ENCODE peak calls at places on chromosomes 16 and 17, in five cellular contexts. J is activated T-cell treated with anti-CD3 and anti-CD28 coated beads, Interleukin-2, amount 50 U/mL, for 4 hours; S is mucosa of descending colon; Q is thyroid gland; O is NCI-H1048. U is an unnamed sample.

GRCh38 chr16:12208341-12209035 is 232.0 kb downstream of the SNX29 start:
- DNase-seq in J (no peak), S (no peak), Q (no peak), O (no peak), U (no peak)

GRCh38 chr16:66520406-66521194 is 29.3 kb downstream of the TK2 start:
- DNase-seq in J (no peak), S (no peak), Q (no peak), O (no peak), U (no peak)

GRCh38 chr16:3952342-3953131 is 72.0 kb upstream of the CREBBP start:
- DNase-seq in J (no peak), S (peak), Q (peak), O (no peak), U (no peak)

GRCh38 chr16:2811703-2812471 is 5.2 kb upstream of the PRSS21 start:
- DNase-seq in J (no peak), S (no peak), Q (no peak), O (no peak), U (no peak)

GRCh38 chr17:16003841-16004240 is 4.2 kb downstream of the TTC19 start:
- DNase-seq in J (no peak), S (no peak), Q (no peak), O (no peak), U (no peak)

GRCh38 chr17:78129385-78130079 is 977 bp upstream of the TMC6 start:
- DNase-seq in J (no peak), S (peak), Q (no peak), O (no peak), U (no peak)

GRCh38 chr17:17104494-17104893 is 62.2 kb downstream of the MPRIP start:
- DNase-seq in J (no peak), S (no peak), Q (peak), O (no peak), U (no peak)

GRCh38 chr17:75411328-75412067 is 6.0 kb upstream of the GRB2 start:
- DNase-seq in J (no peak), S (no peak), Q (no peak), O (no peak), U (no peak)

GRCh38 chr16:22315979-22316378 is 18.8 kb downstream of the POLR3E start:
- DNase-seq in J (no peak), S (no peak), Q (no peak), O (no peak), U (no peak)

GRCh38 chr16:58306327-58306726 is 11.5 kb upstream of the PRSS54 start:
- DNase-seq in J (peak), S (no peak), Q (peak), O (no peak), U (no peak)

GRCh38 chr16:88737298-88738166 is 31.2 kb downstream of the CTU2 start:
- DNase-seq in J (peak), S (peak), Q (peak), O (no peak), U (no peak)

GRCh38 chr16:56269276-56269675 is 78.0 kb downstream of the GNAO1 start:
- DNase-seq in J (no peak), S (no peak), Q (no peak), O (no peak), U (no peak)

GRCh38 chr17:42518046-42518754 is 17.8 kb upstream of the NAGLU start:
- DNase-seq in J (no peak), S (peak), Q (peak), O (no peak), U (no peak)

GRCh38 chr17:69477204-69477899 is 62.9 kb downstream of the MAP2K6 start:
- DNase-seq in J (no peak), S (no peak), Q (no peak), O (no peak), U (no peak)

GRCh38 chr17:44362964-44363612 is 565 bp downstream of the FAM171A2 start:
- DNase-seq in J (no peak), S (no peak), Q (no peak), O (no peak), U (no peak)

GRCh38 chr16:56451753-56452689 is 667 bp downstream of the OGFOD1 start:
- DNase-seq in J (no peak), S (peak), Q (peak), O (no peak), U (no peak)

GRCh38 chr16:89193021-89193575 is 7.2 kb downstream of the SLC22A31 start:
- DNase-seq in J (no peak), S (peak), Q (no peak), O (peak), U (no peak)

GRCh38 chr16:56576585-56577299 is 11.9 kb downstream of the MT4 start:
- DNase-seq in J (peak), S (peak), Q (peak), O (no peak), U (no peak)

GRCh38 chr16:49473131-49473530 is 99.5 kb downstream of the C16orf78 start:
- DNase-seq in J (no peak), S (peak), Q (no peak), O (no peak), U (no peak)

GRCh38 chr16:2082171-2082982 is 34.6 kb downstream of the TSC2 start:
- DNase-seq in J (no peak), S (peak), Q (no peak), O (no peak), U (no peak)

GRCh38 chr17:82059272-82060000 is 6.2 kb downstream of the DUS1L start:
- DNase-seq in J (no peak), S (peak), Q (no peak), O (no peak), U (no peak)

GRCh38 chr16:8639694-8640093 is 18.2 kb downstream of the METTL22 start:
- DNase-seq in J (no peak), S (no peak), Q (no peak), O (no peak), U (no peak)

GRCh38 chr16:77302249-77302648 is 103.0 kb downstream of the SYCE1L start:
- DNase-seq in J (no peak), S (no peak), Q (no peak), O (no peak), U (no peak)

GRCh38 chr16:67966549-67967182 is 1.8 kb downstream of the SLC12A4 start:
- DNase-seq in J (no peak), S (no peak), Q (peak), O (no peak), U (no peak)

GRCh38 chr17:82808921-82809905 is 30.6 kb downstream of the ZNF750 start:
- DNase-seq in J (no peak), S (peak), Q (no peak), O (no peak), U (no peak)

GRCh38 chr17:56679148-56679766 is 85.8 kb downstream of the NOG start:
- DNase-seq in J (no peak), S (no peak), Q (no peak), O (no peak), U (no peak)

GRCh38 chr17:66686601-66687000 is 148.3 kb upstream of the CACNG5 start:
- DNase-seq in J (no peak), S (no peak), Q (no peak), O (no peak), U (no peak)

GRCh38 chr16:77467929-77468328 is 33.1 kb upstream of the ADAMTS18 start:
- DNase-seq in J (no peak), S (no peak), Q (no peak), O (no peak), U (no peak)

GRCh38 chr17:48307814-48308411 is 122.1 kb downstream of the SKAP1 start:
- DNase-seq in J (peak), S (no peak), Q (peak), O (no peak), U (no peak)

GRCh38 chr17:75447951-75448856 is 8.2 kb upstream of the TMEM94 start:
- DNase-seq in J (no peak), S (no peak), Q (no peak), O (no peak), U (no peak)

GRCh38 chr17:63697341-63698286 is 2.3 kb downstream of the LIMD2 start:
- DNase-seq in J (peak), S (peak), Q (peak), O (no peak), U (no peak)

GRCh38 chr17:58224315-58224714 is 5.3 kb upstream of the MKS1 start:
- DNase-seq in J (no peak), S (no peak), Q (no peak), O (no peak), U (no peak)

GRCh38 chr16:2016407-2016922 is 3.1 kb upstream of the NPW start:
- DNase-seq in J (no peak), S (no peak), Q (no peak), O (no peak), U (no peak)

GRCh38 chr17:74987909-74988711 is 678 bp downstream of the CDR2L start:
- DNase-seq in J (no peak), S (peak), Q (peak), O (no peak), U (no peak)

GRCh38 chr16:71461686-71462648 is at the start of gene ZNF23:
- DNase-seq in J (peak), S (peak), Q (peak), O (no peak), U (peak)

GRCh38 chr17:73594025-73594424 is 50.2 kb downstream of the SDK2 start:
- DNase-seq in J (no peak), S (no peak), Q (no peak), O (no peak), U (no peak)